ENCODE peak calls at places on chromosomes 5 and 9, in five cellular contexts. U is A549, L is heart right ventricle, X is foreskin fibroblast, A is Peyer's patch. P is an unnamed sample.

GRCh38 chr9:99690573-99690972 is 131.1 kb upstream of the NR4A3 start:
- DNase-seq in A (no peak), X (no peak), U (no peak), L (no peak), P (no peak)

GRCh38 chr9:133237271-133237731 is 28.3 kb upstream of the OBP2B start:
- DNase-seq in U (no peak), A (no peak), L (peak; percentile 84), X (no peak), P (peak; percentile 25)

GRCh38 chr5:44641820-44642219 is 166.9 kb upstream of the MRPS30 start:
- DNase-seq in A (no peak), L (no peak), U (no peak), X (no peak), P (no peak)

GRCh38 chr9:91676042-91676441 is 252.4 kb upstream of the NFIL3 start:
- DNase-seq in A (no peak), L (no peak), X (peak; percentile 23), U (peak; percentile 60), P (no peak)

GRCh38 chr9:111034146-111034545 is 4.1 kb downstream of the LPAR1 start:
- DNase-seq in U (no peak), A (no peak), L (no peak), X (no peak), P (no peak)

GRCh38 chr5:115096034-115096769 is 73.5 kb downstream of the TRIM36 start:
- DNase-seq in X (no peak), U (no peak), A (no peak), L (no peak), P (no peak)

GRCh38 chr9:27487128-27487527 is 37.0 kb upstream of the IFNK start:
- DNase-seq in A (no peak), X (no peak), L (no peak), U (no peak), P (peak; percentile 17)

GRCh38 chr9:86275962-86276361 is 6.4 kb downstream of the ISCA1 start:
- DNase-seq in X (no peak), A (no peak), U (peak; percentile 15), L (no peak), P (peak; percentile 52)

GRCh38 chr5:6763191-6763590 is 50.0 kb downstream of the TENT4A start:
- DNase-seq in L (no peak), X (no peak), U (no peak), A (no peak), P (no peak)

GRCh38 chr9:10212702-10213101 is 400.1 kb downstream of the PTPRD start:
- DNase-seq in L (no peak), A (no peak), U (no peak), X (no peak), P (no peak)

GRCh38 chr5:15026506-15026905 is 154.9 kb upstream of the ANKH start:
- DNase-seq in X (no peak), A (no peak), U (no peak), L (no peak), P (no peak)

GRCh38 chr9:7081065-7081600 is 323.4 kb downstream of the KDM4C start:
- DNase-seq in U (no peak), L (no peak), X (no peak), A (no peak), P (no peak)

GRCh38 chr5:59832577-59833301 is 60.8 kb downstream of the PDE4D start:
- DNase-seq in X (no peak), A (no peak), L (no peak), U (no peak), P (no peak)

GRCh38 chr5:69136296-69136695 is 30.7 kb upstream of the CCNB1 start:
- DNase-seq in X (no peak), U (no peak), L (no peak), A (peak; percentile 36), P (peak; percentile 70)

GRCh38 chr9:112361602-112362001 is 18.3 kb upstream of the HSDL2 start:
- DNase-seq in L (no peak), A (no peak), X (no peak), U (peak; percentile 60), P (peak; percentile 66)

GRCh38 chr9:127927457-127928231 is 2.9 kb downstream of the PIP5KL1 start:
- DNase-seq in X (no peak), A (peak; percentile 86), U (no peak), L (no peak), P (no peak)

GRCh38 chr5:77353251-77353650 is 138.9 kb downstream of the WDR41 start:
- DNase-seq in U (no peak), L (no peak), A (no peak), X (no peak), P (no peak)

GRCh38 chr5:135564305-135564704 is 14.5 kb downstream of the CXCL14 start:
- DNase-seq in U (no peak), L (no peak), A (no peak), X (no peak), P (no peak)

GRCh38 chr5:135567661-135568060 is 11.1 kb downstream of the CXCL14 start:
- DNase-seq in L (no peak), U (no peak), X (no peak), A (no peak), P (peak; percentile 5)

GRCh38 chr5:135566422-135567416 is 12.1 kb downstream of the CXCL14 start:
- DNase-seq in X (no peak), U (no peak), L (no peak), A (no peak), P (no peak)

GRCh38 chr5:135565691-135566421 is 12.9 kb downstream of the CXCL14 start:
- DNase-seq in U (peak; percentile 64), L (peak; percentile 41), X (peak; percentile 51), A (peak; percentile 51), P (peak; percentile 71)

DNA sequence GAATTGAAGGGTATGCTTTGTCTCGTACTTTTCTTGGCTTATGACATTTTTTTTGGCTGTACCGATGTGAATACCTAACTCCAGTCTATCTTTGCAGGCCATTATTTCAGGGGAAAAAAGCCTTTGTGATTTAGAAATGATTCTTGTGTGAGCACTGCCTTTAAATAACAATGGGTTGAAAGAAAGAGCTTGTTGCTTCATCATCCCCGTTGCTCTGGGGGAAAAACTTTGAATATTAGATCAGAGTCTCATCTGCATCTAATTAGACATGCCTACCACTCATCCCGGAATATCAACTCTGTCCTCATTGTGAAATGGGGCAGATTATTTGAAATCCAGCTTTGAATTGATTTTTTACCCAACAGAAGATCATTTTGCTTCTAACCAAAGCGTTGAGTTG is 13.5 kb downstream of the CXCL14 start:
- DNase-seq in X (peak; percentile 42), A (no peak), L (no peak), U (no peak), P (no peak)
- H3K4me3 ChIP-seq in X (peak overlapping the region; percentile 19), A (no peak overlapping the region), L (no peak overlapping the region), U (no peak overlapping the region), P (no peak overlapping the region)

GRCh38 chr5:163459465-163459887 is 426 bp downstream of the NUDCD2 start:
- DNase-seq in X (no peak), U (no peak), L (no peak), A (no peak), P (peak; percentile 51)

GRCh38 chr5:163458778-163459405 is 1.0 kb downstream of the NUDCD2 start:
- DNase-seq in L (no peak), U (no peak), X (no peak), A (no peak), P (no peak)

GRCh38 chr5:163463063-163463435 is 2.6 kb downstream of the HMMR start:
- DNase-seq in U (no peak), A (no peak), X (no peak), L (no peak), P (no peak)

GRCh38 chr5:163460562-163461176 is at the start of gene HMMR:
- DNase-seq in L (no peak), U (peak; percentile 53), X (no peak), A (no peak), P (peak; percentile 43)

DNA sequence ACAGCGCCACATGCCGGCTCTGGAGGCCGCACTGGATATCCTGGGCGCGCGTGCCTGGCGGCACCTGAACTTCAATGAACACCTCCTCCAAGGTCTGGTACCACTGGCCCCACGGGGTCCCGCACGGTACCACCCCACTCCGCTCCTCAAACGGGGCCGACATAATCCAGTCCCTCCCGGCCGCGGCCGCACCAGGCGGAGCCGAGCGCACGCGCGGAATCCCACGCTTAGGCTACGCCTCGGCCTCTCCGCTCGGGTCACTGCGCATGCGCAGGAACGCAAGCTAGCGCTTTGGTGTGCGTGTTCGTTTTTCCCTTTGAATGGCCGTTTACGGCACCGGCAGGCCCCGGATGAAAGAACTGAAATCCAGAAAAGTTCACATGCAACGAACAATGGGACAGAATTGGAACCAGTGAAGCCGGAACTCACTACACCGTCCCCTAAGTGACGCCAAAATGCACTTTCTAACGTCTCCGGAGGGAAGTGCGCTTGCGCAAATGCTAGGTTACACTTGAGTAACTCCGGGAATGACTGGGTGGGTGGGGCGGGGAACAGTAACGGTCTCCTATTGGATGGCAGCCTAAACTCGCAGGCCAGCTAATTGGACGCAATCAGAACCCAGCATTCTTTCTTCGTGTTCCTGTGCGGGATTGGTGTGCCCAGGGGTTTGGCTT is at the start of gene NUDCD2:
- DNase-seq in X (peak; percentile 98), A (peak; percentile 93), L (peak; percentile 97), U (peak; percentile 99), P (peak; percentile 99)
- TF ChIP-seq CTCF in X (peak; percentile 8), A (peak; percentile 28), L (no peak), U (peak; percentile 21), P (peak; percentile 43)

DNA sequence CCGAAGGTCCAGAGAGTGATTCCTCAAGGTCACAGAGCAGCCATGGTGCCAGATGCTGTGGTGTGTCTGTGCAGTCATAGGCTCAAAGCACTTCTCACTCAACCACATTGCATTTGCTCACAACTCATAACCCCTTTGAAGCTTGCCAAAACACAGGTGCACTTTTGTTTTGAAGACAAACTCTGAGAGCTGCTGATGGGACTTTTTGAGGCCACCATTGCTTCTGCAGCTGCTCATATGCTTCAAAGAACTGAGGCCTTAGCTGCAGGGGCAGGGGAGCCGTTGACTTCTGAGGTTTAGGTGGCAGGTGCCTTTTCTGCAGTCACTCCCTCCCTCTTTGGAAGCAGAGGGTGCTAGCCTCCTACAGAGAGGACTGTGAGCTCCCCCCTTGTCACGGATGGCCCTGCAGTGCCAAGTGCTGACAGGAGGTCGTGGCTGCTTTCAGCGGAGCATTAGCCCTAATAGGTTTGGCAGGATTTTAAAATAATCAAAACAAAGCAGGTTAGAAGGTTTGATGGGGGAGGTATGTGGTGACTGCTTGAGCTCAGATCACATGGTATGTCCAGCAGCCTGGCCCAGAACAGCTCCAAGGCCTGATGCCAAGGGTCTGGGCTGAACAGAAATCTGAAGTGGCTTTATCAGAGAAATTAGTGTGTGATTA is 232.1 kb downstream of the MAN2A1 start:
- DNase-seq in L (peak; percentile 52), X (no peak), A (peak; percentile 34), U (no peak), P (peak; percentile 58)
- H3K4me3 ChIP-seq in L (no peak overlapping the region), X (no peak overlapping the region), A (no peak overlapping the region), U (no peak overlapping the region), P (no peak overlapping the region)

GRCh38 chr5:150503977-150504620 is 3.8 kb upstream of the NDST1 start:
- DNase-seq in L (peak; percentile 70), A (no peak), X (peak; percentile 26), U (no peak), P (no peak)
- TF ChIP-seq CTCF in L (no peak), A (peak; percentile 14), X (no peak), U (no peak), P (no peak)